ENCODE peak calls at places on chromosomes 11 and 22, in five cellular contexts. J is hypothalamus; K is stimulated activated CD8-positive, alpha-beta memory T cell treated with anti-CD3 and anti-CD28 coated beads, Interleukin-15, amount 100 ng/mL, for 4 hours; L is NCI-H460; V is WERI-Rb-1. A is an unnamed sample.

GRCh38 chr11:57641426-57641825 is 8.3 kb downstream of the YPEL4 start:
- DNase-seq in L (peak; percentile 21), J (no peak), K (no peak), V (no peak), A (peak; percentile 75)

GRCh38 chr11:62725686-62726085 is 1.6 kb downstream of the HNRNPUL2 start:
- DNase-seq in V (no peak), J (no peak), L (no peak), K (no peak), A (no peak)

GRCh38 chr11:103661185-103661584 is 375.3 kb upstream of the DDI1 start:
- DNase-seq in J (no peak), V (no peak), L (no peak), K (no peak), A (no peak)

GRCh38 chr11:119518746-119519382 is 95.9 kb upstream of the THY1 start:
- DNase-seq in K (no peak), L (peak; percentile 6), V (no peak), J (no peak), A (peak; percentile 50)

GRCh38 chr11:125084057-125084416 is 20.9 kb downstream of the SLC37A2 start:
- DNase-seq in K (no peak), V (no peak), L (no peak), J (no peak), A (no peak)

GRCh38 chr11:27355575-27356104 is 7.4 kb downstream of the CCDC34 start:
- DNase-seq in J (no peak), V (no peak), K (no peak), L (no peak), A (no peak)

GRCh38 chr22:19963863-19964642 is 22.4 kb upstream of the TXNRD2 start:
- DNase-seq in K (no peak), J (no peak), L (no peak), V (no peak), A (no peak)

GRCh38 chr11:37141707-37142106 is 543.7 kb upstream of the RAG2 start:
- DNase-seq in K (no peak), L (no peak), V (no peak), J (no peak), A (no peak)

GRCh38 chr11:120179071-120179672 is 31.7 kb upstream of the OAF start:
- DNase-seq in K (no peak), L (no peak), J (no peak), V (no peak), A (no peak)

GRCh38 chr11:111829185-111829968 is 42.0 kb downstream of the ALG9 start:
- DNase-seq in J (no peak), K (no peak), L (no peak), V (no peak), A (no peak)

GRCh38 chr22:44261861-44262595 is 50.7 kb downstream of the SHISAL1 start:
- DNase-seq in L (no peak), J (no peak), K (no peak), V (no peak), A (no peak)

GRCh38 chr11:79950741-79951140 is 509.9 kb upstream of the TENM4 start:
- DNase-seq in J (no peak), V (no peak), K (no peak), L (no peak), A (no peak)

GRCh38 chr11:81497202-81497804 is 1236.4 kb downstream of the FAM181B start:
- DNase-seq in L (peak; percentile 27), V (peak; percentile 31), K (no peak), J (peak; percentile 4), A (peak; percentile 52)

GRCh38 chr11:68929135-68929534 is 25.4 kb downstream of the IGHMBP2 start:
- DNase-seq in L (no peak), V (no peak), K (no peak), J (no peak), A (no peak)

GRCh38 chr11:69321877-69322350 is 28.0 kb downstream of the MYEOV start:
- DNase-seq in K (no peak), J (no peak), V (no peak), L (no peak), A (peak; percentile 82)

GRCh38 chr22:41344189-41344788 is 37.5 kb upstream of the TEF start:
- DNase-seq in K (no peak), L (no peak), J (no peak), V (no peak), A (no peak)

GRCh38 chr11:44939673-44940072 is 11.0 kb downstream of the TP53I11 start:
- DNase-seq in V (peak; percentile 11), J (no peak), L (no peak), K (no peak), A (no peak)

GRCh38 chr22:20210473-20211059 is 57.6 kb downstream of the RTN4R start:
- DNase-seq in V (no peak), J (no peak), L (no peak), K (no peak), A (no peak)

GRCh38 chr11:128956401-128957203 is 13.9 kb upstream of the TP53AIP1 start:
- DNase-seq in V (peak; percentile 55), K (no peak), L (peak; percentile 65), J (peak; percentile 50), A (peak; percentile 74)

GRCh38 chr11:3160252-3161031 is 4.7 kb downstream of the OSBPL5 start:
- DNase-seq in K (no peak), V (peak; percentile 91), L (peak; percentile 28), J (peak; percentile 93), A (peak; percentile 77)

GRCh38 chr22:40509401-40510134 is 127.0 kb downstream of the MRTFA start:
- DNase-seq in L (no peak), K (no peak), J (no peak), V (no peak), A (peak; percentile 98)

GRCh38 chr11:133906241-133906640 is 50.5 kb downstream of the IGSF9B start:
- DNase-seq in K (no peak), J (no peak), L (no peak), V (no peak), A (no peak)

GRCh38 chr11:10925149-10925926 is 67.5 kb upstream of the ZBED5 start:
- DNase-seq in K (no peak), L (no peak), V (peak; percentile 92), J (no peak), A (peak; percentile 13)

GRCh38 chr22:19713228-19713627 is 1.1 kb upstream of the SEPTIN5 start:
- DNase-seq in J (no peak), K (no peak), L (no peak), V (no peak), A (no peak)

GRCh38 chr22:47048123-47049077 is 285.9 kb downstream of the TBC1D22A start:
- DNase-seq in L (no peak), K (no peak), J (no peak), V (no peak), A (peak; percentile 13)

GRCh38 chr11:76623884-76624419 is 46.6 kb downstream of the LRRC32 start:
- DNase-seq in V (no peak), J (no peak), L (no peak), K (no peak), A (no peak)

GRCh38 chr11:94151903-94152677 is 23.4 kb downstream of the PANX1 start:
- DNase-seq in V (no peak), J (no peak), L (peak; percentile 60), K (no peak), A (peak; percentile 92)

GRCh38 chr11:3201112-3201581 is 17.5 kb downstream of the MRGPRG start:
- DNase-seq in L (no peak), K (no peak), V (no peak), J (no peak), A (no peak)

A was measured in renal cortical epithelial cell.